ENCODE peak calls at places on chromosomes 13 and 19, in seven cellular contexts. V, S, H, T, B, Q and R are unnamed samples.

GRCh38 chr13:37360556-37360955 is 238.0 kb downstream of the POSTN start:
- DNase-seq in H (no peak), S (no peak), V (no peak), Q (no peak), B (no peak), T (peak; percentile 77), R (no peak)

GRCh38 chr13:35917252-35917941 is 213.8 kb downstream of the DCLK1 start:
- DNase-seq in H (no peak), T (no peak), Q (no peak), V (peak; percentile 13), B (no peak), S (no peak), R (no peak)

GRCh38 chr19:30132312-30133075 is 190.5 kb downstream of the URI1 start:
- DNase-seq in T (no peak), V (no peak), Q (no peak), H (no peak), B (no peak), S (no peak), R (no peak)

GRCh38 chr13:113400621-113401451 is 36.9 kb upstream of the GRTP1 start:
- DNase-seq in B (no peak), T (no peak), Q (no peak), V (peak; percentile 31), S (no peak), H (no peak), R (no peak)

GRCh38 chr19:9741476-9742171 is 26.9 kb downstream of the ZNF846 start:
- DNase-seq in S (no peak), B (no peak), Q (no peak), V (no peak), T (no peak), H (no peak), R (no peak)

GRCh38 chr19:42316223-42317211 is 3.4 kb downstream of the TMEM145 start:
- DNase-seq in T (peak; percentile 54), H (no peak), B (no peak), Q (no peak), V (peak; percentile 44), S (no peak), R (no peak)

GRCh38 chr19:940591-941291 is 14.9 kb downstream of the ARID3A start:
- DNase-seq in V (peak; percentile 96), Q (peak; percentile 76), S (no peak), T (no peak), H (peak; percentile 61), B (peak; percentile 56), R (no peak)

GRCh38 chr13:90502143-90502542 is 845.3 kb upstream of the MIR17HG start:
- DNase-seq in H (no peak), S (no peak), V (no peak), Q (no peak), B (no peak), T (no peak), R (no peak)

GRCh38 chr19:14582894-14583340 is at the start of gene CLEC17A:
- DNase-seq in Q (no peak), V (peak; percentile 64), S (no peak), H (no peak), B (no peak), T (no peak), R (no peak)

GRCh38 chr19:58555920-58556632 is 1.2 kb upstream of the CHMP2A start:
- DNase-seq in V (no peak), B (no peak), Q (no peak), T (no peak), H (no peak), S (no peak), R (no peak)

GRCh38 chr13:99845136-99845874 is 126.3 kb downstream of the ZIC5 start:
- DNase-seq in T (no peak), S (no peak), V (no peak), H (no peak), B (no peak), Q (no peak), R (no peak)

GRCh38 chr19:50896591-50897190 is 14.5 kb downstream of the KLK4 start:
- DNase-seq in H (no peak), B (no peak), Q (no peak), S (no peak), T (peak; percentile 44), V (peak; percentile 51), R (peak; percentile 40)

GRCh38 chr13:29516880-29517279 is 78.6 kb downstream of the SLC7A1 start:
- DNase-seq in H (no peak), B (no peak), S (no peak), Q (no peak), T (no peak), V (no peak), R (no peak)

GRCh38 chr13:48161530-48162179 is 66.8 kb upstream of the MED4 start:
- DNase-seq in T (no peak), S (no peak), H (no peak), B (no peak), V (no peak), Q (no peak), R (no peak)

GRCh38 chr19:50476943-50477264 is 256 bp upstream of the GARIN5A start:
- DNase-seq in T (no peak), S (no peak), V (no peak), Q (no peak), H (no peak), B (no peak), R (no peak)

GRCh38 chr19:7340959-7341837 is 7.5 kb upstream of the ARHGEF18 start:
- DNase-seq in V (peak; percentile 86), B (peak; percentile 87), T (peak; percentile 47), Q (peak; percentile 88), S (no peak), H (peak; percentile 77), R (peak; percentile 43)

GRCh38 chr19:33132425-33132824 is 511 bp downstream of the WDR88 start:
- DNase-seq in B (no peak), Q (no peak), T (no peak), S (no peak), V (no peak), H (no peak), R (no peak)

GRCh38 chr19:38321646-38322323 is 2.1 kb downstream of the KCNK6 start:
- DNase-seq in V (no peak), T (no peak), S (peak; percentile 33), B (peak; percentile 89), Q (no peak), H (no peak), R (no peak)

GRCh38 chr19:8580710-8581281 is 3.6 kb upstream of the MYO1F start:
- DNase-seq in H (peak; percentile 81), V (peak; percentile 85), B (peak; percentile 84), T (peak; percentile 53), S (no peak), Q (peak; percentile 89), R (no peak)

GRCh38 chr19:47430041-47430802 is 10.9 kb upstream of the MEIS3 start:
- DNase-seq in S (no peak), T (peak; percentile 22), V (no peak), H (no peak), B (no peak), Q (peak; percentile 62), R (no peak)

GRCh38 chr13:41311607-41312500 is 787 bp downstream of the NAA16 start:
- DNase-seq in S (no peak), Q (peak; percentile 67), T (peak; percentile 47), V (peak; percentile 61), B (peak; percentile 35), H (peak; percentile 32), R (no peak)

GRCh38 chr19:40413291-40413994 is at the start of gene PRX:
- DNase-seq in Q (no peak), H (no peak), S (no peak), B (no peak), V (no peak), T (no peak), R (no peak)

GRCh38 chr19:418761-419632 is 10.1 kb upstream of the C2CD4C start:
- DNase-seq in T (no peak), H (no peak), V (peak; percentile 3), S (no peak), Q (no peak), B (no peak), R (no peak)

GRCh38 chr19:3623716-3624115 is 2.9 kb downstream of the CACTIN start:
- DNase-seq in S (no peak), T (no peak), H (no peak), Q (no peak), V (no peak), B (no peak), R (no peak)

GRCh38 chr19:23378948-23379347 is 16.3 kb downstream of the ZNF91 start:
- DNase-seq in H (no peak), S (no peak), V (peak; percentile 62), B (no peak), T (no peak), Q (no peak), R (no peak)

GRCh38 chr19:36079389-36079788 is 24.7 kb downstream of the WDR62 start:
- DNase-seq in B (no peak), H (no peak), S (no peak), T (no peak), Q (no peak), V (no peak), R (no peak)

GRCh38 chr19:2770055-2771013 is 12.7 kb downstream of the SGTA start:
- DNase-seq in Q (no peak), V (no peak), S (no peak), H (no peak), B (peak; percentile 66), T (no peak), R (no peak)

GRCh38 chr19:41373993-41374392 is 2.3 kb upstream of the TMEM91 start:
- DNase-seq in B (peak; percentile 87), Q (no peak), H (no peak), S (no peak), T (peak; percentile 85), V (no peak), R (peak; percentile 89)

GRCh38 chr19:23116802-23117571 is at the start of gene ZNF730:
- DNase-seq in B (peak; percentile 18), V (peak; percentile 58), T (peak; percentile 68), S (peak; percentile 22), Q (peak; percentile 49), H (no peak), R (peak; percentile 38)